ENCODE peak calls at places on chromosomes 12 and 14, in eight cellular contexts. One of them, this sample, is unnamed.

GRCh38 chr12:125029756-125030358 is 35.4 kb upstream of the AACS start:
- DNase-seq in prostate gland: no peak
- DNase-seq in hepatocyte: no peak
- DNase-seq in epithelial cell of esophagus: no peak
- DNase-seq in left ventricle myocardium inferior: no peak
- DNase-seq in esophagus squamous epithelium: no peak
- DNase-seq in choroid plexus epithelial cell: no peak
- DNase-seq in stomach: no peak
- DNase-seq in this sample: peak

GRCh38 chr12:132121283-132121682 is 22.8 kb downstream of the DDX51 start:
- DNase-seq in prostate gland: no peak
- DNase-seq in hepatocyte: no peak
- DNase-seq in epithelial cell of esophagus: no peak
- DNase-seq in left ventricle myocardium inferior: no peak
- DNase-seq in esophagus squamous epithelium: no peak
- DNase-seq in choroid plexus epithelial cell: no peak
- DNase-seq in stomach: no peak
- DNase-seq in this sample: no peak

GRCh38 chr14:71532349-71532748 is 399.9 kb upstream of the RGS6 start:
- DNase-seq in prostate gland: no peak
- DNase-seq in hepatocyte: no peak
- DNase-seq in epithelial cell of esophagus: no peak
- DNase-seq in left ventricle myocardium inferior: no peak
- DNase-seq in esophagus squamous epithelium: no peak
- DNase-seq in choroid plexus epithelial cell: peak
- DNase-seq in stomach: no peak
- DNase-seq in this sample: no peak

GRCh38 chr12:88036368-88036965 is 7.3 kb upstream of the C12orf50 start:
- DNase-seq in prostate gland: no peak
- DNase-seq in hepatocyte: peak
- DNase-seq in epithelial cell of esophagus: peak
- DNase-seq in left ventricle myocardium inferior: no peak
- DNase-seq in esophagus squamous epithelium: no peak
- DNase-seq in choroid plexus epithelial cell: peak
- DNase-seq in stomach: no peak
- DNase-seq in this sample: peak

GRCh38 chr12:3333583-3333982 is 157.4 kb upstream of the PRMT8 start:
- DNase-seq in prostate gland: no peak
- DNase-seq in hepatocyte: peak
- DNase-seq in epithelial cell of esophagus: no peak
- DNase-seq in left ventricle myocardium inferior: no peak
- DNase-seq in esophagus squamous epithelium: no peak
- DNase-seq in choroid plexus epithelial cell: no peak
- DNase-seq in stomach: no peak
- DNase-seq in this sample: no peak

GRCh38 chr12:110312581-110313360 is 31.7 kb downstream of the ATP2A2 start:
- DNase-seq in prostate gland: no peak
- DNase-seq in hepatocyte: no peak
- DNase-seq in epithelial cell of esophagus: peak
- DNase-seq in left ventricle myocardium inferior: no peak
- DNase-seq in esophagus squamous epithelium: no peak
- DNase-seq in choroid plexus epithelial cell: peak
- DNase-seq in stomach: no peak
- DNase-seq in this sample: peak

GRCh38 chr12:20367731-20368652 is at the start of gene PDE3A:
- DNase-seq in prostate gland: peak
- DNase-seq in hepatocyte: peak
- DNase-seq in epithelial cell of esophagus: peak
- DNase-seq in left ventricle myocardium inferior: peak
- DNase-seq in esophagus squamous epithelium: no peak
- DNase-seq in choroid plexus epithelial cell: peak
- DNase-seq in stomach: no peak
- DNase-seq in this sample: peak

GRCh38 chr12:13198921-13199320 is 2.4 kb downstream of the EMP1 start:
- DNase-seq in prostate gland: no peak
- DNase-seq in hepatocyte: no peak
- DNase-seq in epithelial cell of esophagus: no peak
- DNase-seq in left ventricle myocardium inferior: no peak
- DNase-seq in esophagus squamous epithelium: no peak
- DNase-seq in choroid plexus epithelial cell: peak
- DNase-seq in stomach: no peak
- DNase-seq in this sample: peak

GRCh38 chr12:2944401-2945047 is 14.7 kb upstream of the TEAD4 start:
- DNase-seq in prostate gland: peak
- DNase-seq in hepatocyte: peak
- DNase-seq in epithelial cell of esophagus: peak
- DNase-seq in left ventricle myocardium inferior: peak
- DNase-seq in esophagus squamous epithelium: no peak
- DNase-seq in choroid plexus epithelial cell: peak
- DNase-seq in stomach: peak
- DNase-seq in this sample: peak

GRCh38 chr12:109130755-109131521 is 14.6 kb downstream of the ACACB start:
- DNase-seq in prostate gland: no peak
- DNase-seq in hepatocyte: no peak
- DNase-seq in epithelial cell of esophagus: no peak
- DNase-seq in left ventricle myocardium inferior: peak
- DNase-seq in esophagus squamous epithelium: no peak
- DNase-seq in choroid plexus epithelial cell: no peak
- DNase-seq in stomach: peak
- DNase-seq in this sample: peak

GRCh38 chr12:4160314-4161040 is 113.1 kb upstream of the CCND2 start:
- DNase-seq in prostate gland: no peak
- DNase-seq in hepatocyte: no peak
- DNase-seq in epithelial cell of esophagus: no peak
- DNase-seq in left ventricle myocardium inferior: no peak
- DNase-seq in esophagus squamous epithelium: no peak
- DNase-seq in choroid plexus epithelial cell: no peak
- DNase-seq in stomach: no peak
- DNase-seq in this sample: no peak

GRCh38 chr12:117847371-117847770 is 121.4 kb downstream of the KSR2 start:
- DNase-seq in prostate gland: no peak
- DNase-seq in hepatocyte: no peak
- DNase-seq in epithelial cell of esophagus: no peak
- DNase-seq in left ventricle myocardium inferior: no peak
- DNase-seq in esophagus squamous epithelium: no peak
- DNase-seq in choroid plexus epithelial cell: no peak
- DNase-seq in stomach: no peak
- DNase-seq in this sample: no peak

GRCh38 chr14:96053600-96054381 is 14.6 kb downstream of the C14orf132 start:
- DNase-seq in prostate gland: no peak
- DNase-seq in hepatocyte: peak
- DNase-seq in epithelial cell of esophagus: peak
- DNase-seq in left ventricle myocardium inferior: no peak
- DNase-seq in esophagus squamous epithelium: no peak
- DNase-seq in choroid plexus epithelial cell: peak
- DNase-seq in stomach: no peak
- DNase-seq in this sample: peak

GRCh38 chr12:81450920-81451739 is 308.0 kb downstream of the PPFIA2 start:
- DNase-seq in prostate gland: peak
- DNase-seq in hepatocyte: peak
- DNase-seq in epithelial cell of esophagus: peak
- DNase-seq in left ventricle myocardium inferior: no peak
- DNase-seq in esophagus squamous epithelium: no peak
- DNase-seq in choroid plexus epithelial cell: peak
- DNase-seq in stomach: no peak
- DNase-seq in this sample: peak

GRCh38 chr12:92968201-92968813 is 39.2 kb upstream of the EEA1 start:
- DNase-seq in prostate gland: no peak
- DNase-seq in hepatocyte: no peak
- DNase-seq in epithelial cell of esophagus: peak
- DNase-seq in left ventricle myocardium inferior: no peak
- DNase-seq in esophagus squamous epithelium: no peak
- DNase-seq in choroid plexus epithelial cell: no peak
- DNase-seq in stomach: no peak
- DNase-seq in this sample: peak

GRCh38 chr12:27151479-27151878 is 69.1 kb upstream of the C12orf71 start:
- DNase-seq in prostate gland: no peak
- DNase-seq in hepatocyte: no peak
- DNase-seq in epithelial cell of esophagus: no peak
- DNase-seq in left ventricle myocardium inferior: no peak
- DNase-seq in esophagus squamous epithelium: no peak
- DNase-seq in choroid plexus epithelial cell: no peak
- DNase-seq in stomach: no peak
- DNase-seq in this sample: no peak

GRCh38 chr14:57559561-57559960 is 65.9 kb upstream of the CCDC198 start:
- DNase-seq in prostate gland: no peak
- DNase-seq in hepatocyte: no peak
- DNase-seq in epithelial cell of esophagus: no peak
- DNase-seq in left ventricle myocardium inferior: no peak
- DNase-seq in esophagus squamous epithelium: no peak
- DNase-seq in choroid plexus epithelial cell: no peak
- DNase-seq in stomach: no peak
- DNase-seq in this sample: no peak

DNA sequence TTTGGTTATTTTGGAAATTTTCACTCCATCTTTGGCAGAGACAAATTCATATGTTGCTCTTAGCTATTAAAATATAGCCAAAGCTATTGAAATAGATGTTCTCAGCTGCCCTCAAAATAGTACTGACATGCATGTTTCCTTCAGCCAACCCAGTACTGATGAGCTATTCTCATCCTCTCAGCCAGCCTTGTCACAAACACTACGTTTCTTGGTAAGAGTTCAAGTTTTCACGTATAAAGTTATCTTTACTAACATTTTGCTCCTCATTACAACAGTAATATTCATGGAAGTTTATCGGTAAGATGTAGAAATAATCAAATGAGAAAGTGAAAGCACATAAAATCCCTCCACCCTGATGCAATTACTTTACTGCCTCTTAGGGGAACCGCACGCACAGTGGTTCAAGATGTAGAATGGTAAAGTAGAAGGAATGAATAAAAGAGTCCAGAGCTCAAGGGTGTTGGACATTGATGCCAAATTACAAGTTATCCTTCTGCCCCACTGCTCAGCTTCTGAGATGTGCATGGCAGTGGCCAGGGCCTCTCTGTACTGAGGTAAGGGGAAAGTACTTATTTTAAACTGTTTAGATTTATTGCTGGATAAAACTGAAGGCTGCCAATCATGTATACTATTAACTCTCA is 20.7 kb downstream of the GCH1 start:
- DNase-seq in prostate gland: no peak
- DNase-seq in hepatocyte: no peak
- DNase-seq in epithelial cell of esophagus: no peak
- DNase-seq in left ventricle myocardium inferior: no peak
- DNase-seq in esophagus squamous epithelium: no peak
- DNase-seq in choroid plexus epithelial cell: peak
- DNase-seq in stomach: no peak
- DNase-seq in this sample: peak
- H3K4me3 ChIP-seq in prostate gland: peak
- H3K4me3 ChIP-seq in hepatocyte: no peak
- H3K4me3 ChIP-seq in epithelial cell of esophagus: peak
- H3K4me3 ChIP-seq in left ventricle myocardium inferior: peak
- H3K4me3 ChIP-seq in esophagus squamous epithelium: peak
- H3K4me3 ChIP-seq in choroid plexus epithelial cell: peak
- H3K4me3 ChIP-seq in stomach: peak
- H3K4me3 ChIP-seq in this sample: peak

GRCh38 chr12:70536650-70537049 is 100.6 kb downstream of the PTPRB start:
- DNase-seq in prostate gland: no peak
- DNase-seq in hepatocyte: no peak
- DNase-seq in epithelial cell of esophagus: no peak
- DNase-seq in left ventricle myocardium inferior: no peak
- DNase-seq in esophagus squamous epithelium: no peak
- DNase-seq in choroid plexus epithelial cell: no peak
- DNase-seq in stomach: no peak
- DNase-seq in this sample: no peak

GRCh38 chr12:70534466-70534865 is 102.8 kb downstream of the PTPRB start:
- DNase-seq in prostate gland: no peak
- DNase-seq in hepatocyte: no peak
- DNase-seq in epithelial cell of esophagus: no peak
- DNase-seq in left ventricle myocardium inferior: no peak
- DNase-seq in esophagus squamous epithelium: no peak
- DNase-seq in choroid plexus epithelial cell: no peak
- DNase-seq in stomach: no peak
- DNase-seq in this sample: no peak

GRCh38 chr12:70540996-70541395 is 96.2 kb downstream of the PTPRB start:
- DNase-seq in prostate gland: no peak
- DNase-seq in hepatocyte: no peak
- DNase-seq in epithelial cell of esophagus: no peak
- DNase-seq in left ventricle myocardium inferior: no peak
- DNase-seq in esophagus squamous epithelium: no peak
- DNase-seq in choroid plexus epithelial cell: no peak
- DNase-seq in stomach: no peak
- DNase-seq in this sample: no peak

GRCh38 chr12:70535896-70536374 is 101.3 kb downstream of the PTPRB start:
- DNase-seq in prostate gland: peak
- DNase-seq in hepatocyte: no peak
- DNase-seq in epithelial cell of esophagus: no peak
- DNase-seq in left ventricle myocardium inferior: no peak
- DNase-seq in esophagus squamous epithelium: no peak
- DNase-seq in choroid plexus epithelial cell: no peak
- DNase-seq in stomach: no peak
- DNase-seq in this sample: no peak
- TF ChIP-seq CTCF in prostate gland: no peak
- TF ChIP-seq CTCF in hepatocyte: no peak
- TF ChIP-seq CTCF in epithelial cell of esophagus: no peak
- TF ChIP-seq CTCF in left ventricle myocardium inferior: no peak
- TF ChIP-seq CTCF in esophagus squamous epithelium: no peak
- TF ChIP-seq CTCF in choroid plexus epithelial cell: no peak
- TF ChIP-seq CTCF in stomach: no peak
- TF ChIP-seq CTCF in this sample: no peak

GRCh38 chr12:126772171-126772864 is 1494.7 kb upstream of the TMEM132C start:
- DNase-seq in prostate gland: no peak
- DNase-seq in hepatocyte: no peak
- DNase-seq in epithelial cell of esophagus: peak
- DNase-seq in left ventricle myocardium inferior: no peak
- DNase-seq in esophagus squamous epithelium: no peak
- DNase-seq in choroid plexus epithelial cell: peak
- DNase-seq in stomach: no peak
- DNase-seq in this sample: peak
- H3K4me3 ChIP-seq in prostate gland: no peak
- H3K4me3 ChIP-seq in hepatocyte: no peak
- H3K4me3 ChIP-seq in epithelial cell of esophagus: no peak
- H3K4me3 ChIP-seq in left ventricle myocardium inferior: no peak
- H3K4me3 ChIP-seq in esophagus squamous epithelium: peak
- H3K4me3 ChIP-seq in choroid plexus epithelial cell: no peak
- H3K4me3 ChIP-seq in stomach: no peak
- H3K4me3 ChIP-seq in this sample: no peak

GRCh38 chr12:43776498-43776897 is 17.7 kb downstream of the IRAK4 start:
- DNase-seq in prostate gland: peak
- DNase-seq in hepatocyte: peak
- DNase-seq in epithelial cell of esophagus: peak
- DNase-seq in left ventricle myocardium inferior: no peak
- DNase-seq in esophagus squamous epithelium: no peak
- DNase-seq in choroid plexus epithelial cell: peak
- DNase-seq in stomach: no peak
- DNase-seq in this sample: peak
- TF ChIP-seq CTCF in prostate gland: peak
- TF ChIP-seq CTCF in hepatocyte: peak
- TF ChIP-seq CTCF in epithelial cell of esophagus: peak
- TF ChIP-seq CTCF in left ventricle myocardium inferior: peak
- TF ChIP-seq CTCF in esophagus squamous epithelium: peak
- TF ChIP-seq CTCF in choroid plexus epithelial cell: peak
- TF ChIP-seq CTCF in stomach: peak
- TF ChIP-seq CTCF in this sample: peak